ENCODE peak calls at places on chromosomes 4 and X, in six cellular contexts. One of them, this sample, is unnamed.

GRCh38 chrX:40268126-40268525 is 170.4 kb upstream of the BCOR start:
- DNase-seq in fibroblast of the conjunctiva: no peak
- DNase-seq in ELR: no peak
- DNase-seq in DMS 273 treated with DMSO at 0.1 percent for 48 hours: no peak
- DNase-seq in left ventricle myocardium inferior: no peak
- DNase-seq in GM12865: no peak
- DNase-seq in this sample: no peak

GRCh38 chr4:153241970-153242847 is 38.0 kb downstream of the TRIM2 start:
- DNase-seq in fibroblast of the conjunctiva: no peak
- DNase-seq in ELR: no peak
- DNase-seq in DMS 273 treated with DMSO at 0.1 percent for 48 hours: peak
- DNase-seq in left ventricle myocardium inferior: no peak
- DNase-seq in GM12865: no peak
- DNase-seq in this sample: no peak

GRCh38 chr4:113511944-113512343 is 249.6 kb downstream of the CAMK2D start:
- DNase-seq in fibroblast of the conjunctiva: no peak
- DNase-seq in ELR: no peak
- DNase-seq in DMS 273 treated with DMSO at 0.1 percent for 48 hours: no peak
- DNase-seq in left ventricle myocardium inferior: no peak
- DNase-seq in GM12865: no peak
- DNase-seq in this sample: no peak

GRCh38 chr4:14178421-14178820 is 550.9 kb upstream of the BOD1L1 start:
- DNase-seq in fibroblast of the conjunctiva: peak
- DNase-seq in ELR: peak
- DNase-seq in DMS 273 treated with DMSO at 0.1 percent for 48 hours: no peak
- DNase-seq in left ventricle myocardium inferior: no peak
- DNase-seq in GM12865: peak
- DNase-seq in this sample: no peak

GRCh38 chrX:16970977-16971376 is 24.5 kb downstream of the REPS2 start:
- DNase-seq in fibroblast of the conjunctiva: no peak
- DNase-seq in ELR: peak
- DNase-seq in DMS 273 treated with DMSO at 0.1 percent for 48 hours: no peak
- DNase-seq in left ventricle myocardium inferior: no peak
- DNase-seq in GM12865: no peak
- DNase-seq in this sample: no peak

GRCh38 chr4:79042079-79042674 is 102.9 kb upstream of the PAQR3 start:
- DNase-seq in fibroblast of the conjunctiva: peak
- DNase-seq in ELR: peak
- DNase-seq in DMS 273 treated with DMSO at 0.1 percent for 48 hours: peak
- DNase-seq in left ventricle myocardium inferior: no peak
- DNase-seq in GM12865: peak
- DNase-seq in this sample: no peak

GRCh38 chrX:134115270-134115669 is 121.7 kb upstream of the CCDC160 start:
- DNase-seq in fibroblast of the conjunctiva: no peak
- DNase-seq in ELR: no peak
- DNase-seq in DMS 273 treated with DMSO at 0.1 percent for 48 hours: no peak
- DNase-seq in left ventricle myocardium inferior: no peak
- DNase-seq in GM12865: no peak
- DNase-seq in this sample: no peak

GRCh38 chrX:49269768-49270248 is at the start of gene PPP1R3F:
- DNase-seq in fibroblast of the conjunctiva: no peak
- DNase-seq in ELR: no peak
- DNase-seq in DMS 273 treated with DMSO at 0.1 percent for 48 hours: no peak
- DNase-seq in left ventricle myocardium inferior: no peak
- DNase-seq in GM12865: no peak
- DNase-seq in this sample: no peak

GRCh38 chrX:107429090-107429489 is 20.4 kb upstream of the FRMPD3 start:
- DNase-seq in fibroblast of the conjunctiva: peak
- DNase-seq in ELR: peak
- DNase-seq in DMS 273 treated with DMSO at 0.1 percent for 48 hours: no peak
- DNase-seq in left ventricle myocardium inferior: no peak
- DNase-seq in GM12865: peak
- DNase-seq in this sample: peak

GRCh38 chr4:15396157-15396800 is 31.6 kb upstream of the C1QTNF7 start:
- DNase-seq in fibroblast of the conjunctiva: no peak
- DNase-seq in ELR: peak
- DNase-seq in DMS 273 treated with DMSO at 0.1 percent for 48 hours: peak
- DNase-seq in left ventricle myocardium inferior: no peak
- DNase-seq in GM12865: peak
- DNase-seq in this sample: no peak

GRCh38 chrX:11423949-11424348 is 130.7 kb downstream of the AMELX start:
- DNase-seq in fibroblast of the conjunctiva: no peak
- DNase-seq in ELR: no peak
- DNase-seq in DMS 273 treated with DMSO at 0.1 percent for 48 hours: no peak
- DNase-seq in left ventricle myocardium inferior: no peak
- DNase-seq in GM12865: no peak
- DNase-seq in this sample: no peak

GRCh38 chr4:174591243-174592021 is 69.1 kb upstream of the HPGD start:
- DNase-seq in fibroblast of the conjunctiva: no peak
- DNase-seq in ELR: no peak
- DNase-seq in DMS 273 treated with DMSO at 0.1 percent for 48 hours: no peak
- DNase-seq in left ventricle myocardium inferior: no peak
- DNase-seq in GM12865: peak
- DNase-seq in this sample: no peak

GRCh38 chr4:80507507-80507906 is 172.0 kb downstream of the CFAP299 start:
- DNase-seq in fibroblast of the conjunctiva: no peak
- DNase-seq in ELR: no peak
- DNase-seq in DMS 273 treated with DMSO at 0.1 percent for 48 hours: no peak
- DNase-seq in left ventricle myocardium inferior: no peak
- DNase-seq in GM12865: peak
- DNase-seq in this sample: no peak

GRCh38 chr4:48037117-48037462 is 20.5 kb downstream of the NIPAL1 start:
- DNase-seq in fibroblast of the conjunctiva: no peak
- DNase-seq in ELR: no peak
- DNase-seq in DMS 273 treated with DMSO at 0.1 percent for 48 hours: no peak
- DNase-seq in left ventricle myocardium inferior: no peak
- DNase-seq in GM12865: no peak
- DNase-seq in this sample: no peak

GRCh38 chr4:1859389-1859753 is 3.4 kb upstream of the LETM1 start:
- DNase-seq in fibroblast of the conjunctiva: no peak
- DNase-seq in ELR: no peak
- DNase-seq in DMS 273 treated with DMSO at 0.1 percent for 48 hours: no peak
- DNase-seq in left ventricle myocardium inferior: no peak
- DNase-seq in GM12865: no peak
- DNase-seq in this sample: no peak

GRCh38 chr4:104491396-104491821 is 3.3 kb downstream of the CXXC4 start:
- DNase-seq in fibroblast of the conjunctiva: no peak
- DNase-seq in ELR: peak
- DNase-seq in DMS 273 treated with DMSO at 0.1 percent for 48 hours: no peak
- DNase-seq in left ventricle myocardium inferior: peak
- DNase-seq in GM12865: peak
- DNase-seq in this sample: no peak

GRCh38 chrX:116378961-116379360 is 57.4 kb upstream of the SLC6A14 start:
- DNase-seq in fibroblast of the conjunctiva: no peak
- DNase-seq in ELR: no peak
- DNase-seq in DMS 273 treated with DMSO at 0.1 percent for 48 hours: no peak
- DNase-seq in left ventricle myocardium inferior: no peak
- DNase-seq in GM12865: no peak
- DNase-seq in this sample: no peak

GRCh38 chrX:23634181-23634580 is 33.1 kb upstream of the PRDX4 start:
- DNase-seq in fibroblast of the conjunctiva: no peak
- DNase-seq in ELR: peak
- DNase-seq in DMS 273 treated with DMSO at 0.1 percent for 48 hours: no peak
- DNase-seq in left ventricle myocardium inferior: no peak
- DNase-seq in GM12865: peak
- DNase-seq in this sample: no peak

GRCh38 chrX:40068048-40068447 is 29.7 kb downstream of the BCOR start:
- DNase-seq in fibroblast of the conjunctiva: no peak
- DNase-seq in ELR: peak
- DNase-seq in DMS 273 treated with DMSO at 0.1 percent for 48 hours: no peak
- DNase-seq in left ventricle myocardium inferior: no peak
- DNase-seq in GM12865: peak
- DNase-seq in this sample: no peak

GRCh38 chr4:76977731-76978350 is 28.3 kb downstream of the SEPTIN11 start:
- DNase-seq in fibroblast of the conjunctiva: peak
- DNase-seq in ELR: peak
- DNase-seq in DMS 273 treated with DMSO at 0.1 percent for 48 hours: no peak
- DNase-seq in left ventricle myocardium inferior: no peak
- DNase-seq in GM12865: no peak
- DNase-seq in this sample: no peak

GRCh38 chr4:156685308-156685707 is 286.3 kb downstream of the PDGFC start:
- DNase-seq in fibroblast of the conjunctiva: no peak
- DNase-seq in ELR: peak
- DNase-seq in DMS 273 treated with DMSO at 0.1 percent for 48 hours: no peak
- DNase-seq in left ventricle myocardium inferior: no peak
- DNase-seq in GM12865: no peak
- DNase-seq in this sample: no peak

GRCh38 chrX:71870337-71871098 is 40.1 kb upstream of the NHSL2 start:
- DNase-seq in fibroblast of the conjunctiva: no peak
- DNase-seq in ELR: peak
- DNase-seq in DMS 273 treated with DMSO at 0.1 percent for 48 hours: peak
- DNase-seq in left ventricle myocardium inferior: no peak
- DNase-seq in GM12865: peak
- DNase-seq in this sample: no peak

GRCh38 chr4:113684534-113685091 is 76.9 kb downstream of the CAMK2D start:
- DNase-seq in fibroblast of the conjunctiva: no peak
- DNase-seq in ELR: peak
- DNase-seq in DMS 273 treated with DMSO at 0.1 percent for 48 hours: no peak
- DNase-seq in left ventricle myocardium inferior: peak
- DNase-seq in GM12865: no peak
- DNase-seq in this sample: no peak

GRCh38 chrX:10166731-10167149 is 10.0 kb downstream of the CLCN4 start:
- DNase-seq in fibroblast of the conjunctiva: no peak
- DNase-seq in ELR: no peak
- DNase-seq in DMS 273 treated with DMSO at 0.1 percent for 48 hours: no peak
- DNase-seq in left ventricle myocardium inferior: peak
- DNase-seq in GM12865: peak
- DNase-seq in this sample: no peak

GRCh38 chrX:56572975-56573374 is 9.5 kb downstream of the UBQLN2 start:
- DNase-seq in fibroblast of the conjunctiva: no peak
- DNase-seq in ELR: no peak
- DNase-seq in DMS 273 treated with DMSO at 0.1 percent for 48 hours: no peak
- DNase-seq in left ventricle myocardium inferior: no peak
- DNase-seq in GM12865: no peak
- DNase-seq in this sample: no peak

GRCh38 chrX:71111141-71111843 is at the start of gene IL2RG:
- DNase-seq in fibroblast of the conjunctiva: no peak
- DNase-seq in ELR: no peak
- DNase-seq in DMS 273 treated with DMSO at 0.1 percent for 48 hours: no peak
- DNase-seq in left ventricle myocardium inferior: no peak
- DNase-seq in GM12865: peak
- DNase-seq in this sample: no peak

GRCh38 chr4:146033149-146033548 is 94.5 kb upstream of the ZNF827 start:
- DNase-seq in fibroblast of the conjunctiva: no peak
- DNase-seq in ELR: no peak
- DNase-seq in DMS 273 treated with DMSO at 0.1 percent for 48 hours: no peak
- DNase-seq in left ventricle myocardium inferior: no peak
- DNase-seq in GM12865: peak
- DNase-seq in this sample: no peak

GRCh38 chr4:169492436-169493163 is 119.8 kb downstream of the NEK1 start:
- DNase-seq in fibroblast of the conjunctiva: peak
- DNase-seq in ELR: peak
- DNase-seq in DMS 273 treated with DMSO at 0.1 percent for 48 hours: peak
- DNase-seq in left ventricle myocardium inferior: no peak
- DNase-seq in GM12865: peak
- DNase-seq in this sample: no peak

This sample was measured in mesenteric fat pad.